ENCODE peak calls at places on chromosomes 5 and 9, in six cellular contexts. One of them, this sample, is unnamed. For H3K36me3 and H3K4me1, the result is how much of the 10 kb centered on the place peaks cover.

GRCh38 chr5:65474129-65474711 is 7.5 kb downstream of the ADAMTS6 start:
- DNase-seq in HCT116: no peak
- DNase-seq in K562: no peak
- DNase-seq in GM23338: no peak
- DNase-seq in stomach: no peak
- DNase-seq in transverse colon: no peak
- DNase-seq in this sample: no peak

GRCh38 chr5:71974622-71975021 is 132.7 kb upstream of the MAP1B start:
- DNase-seq in HCT116: no peak
- DNase-seq in GM23338: no peak
- DNase-seq in K562: no peak
- DNase-seq in stomach: no peak
- DNase-seq in transverse colon: no peak
- DNase-seq in this sample: no peak

GRCh38 chr9:120767451-120767850 is 25.8 kb downstream of the FBXW2 start:
- DNase-seq in HCT116: no peak
- DNase-seq in transverse colon: no peak
- DNase-seq in stomach: no peak
- DNase-seq in K562: no peak
- DNase-seq in GM23338: no peak
- DNase-seq in this sample: no peak

GRCh38 chr5:132076202-132076830 is 2.7 kb downstream of the CSF2 start:
- DNase-seq in stomach: no peak
- DNase-seq in K562: no peak
- DNase-seq in HCT116: no peak
- DNase-seq in transverse colon: no peak
- DNase-seq in GM23338: no peak
- DNase-seq in this sample: no peak

GRCh38 chr5:61202213-61202612 is 39.9 kb upstream of the SMIM15 start:
- DNase-seq in transverse colon: no peak
- DNase-seq in HCT116: no peak
- DNase-seq in K562: no peak
- DNase-seq in GM23338: no peak
- DNase-seq in stomach: no peak
- DNase-seq in this sample: no peak

GRCh38 chr5:146565764-146566163 is 49.8 kb upstream of the GPR151 start:
- DNase-seq in transverse colon: peak
- DNase-seq in GM23338: peak
- DNase-seq in K562: peak
- DNase-seq in stomach: peak
- DNase-seq in HCT116: peak
- DNase-seq in this sample: no peak

GRCh38 chr5:61680247-61680646 is 348.2 kb downstream of the ZSWIM6 start:
- DNase-seq in K562: no peak
- DNase-seq in stomach: no peak
- DNase-seq in transverse colon: no peak
- DNase-seq in GM23338: no peak
- DNase-seq in HCT116: no peak
- DNase-seq in this sample: no peak

GRCh38 chr9:17783227-17783626 is 204.4 kb downstream of the SH3GL2 start:
- DNase-seq in HCT116: no peak
- DNase-seq in stomach: no peak
- DNase-seq in transverse colon: no peak
- DNase-seq in K562: no peak
- DNase-seq in GM23338: no peak
- DNase-seq in this sample: no peak

GRCh38 chr9:36276254-36276653 is 18.0 kb upstream of the GNE start:
- DNase-seq in GM23338: no peak
- DNase-seq in transverse colon: no peak
- DNase-seq in K562: no peak
- DNase-seq in HCT116: no peak
- DNase-seq in stomach: no peak
- DNase-seq in this sample: no peak

GRCh38 chr9:81574399-81574798 is 114.9 kb downstream of the TLE1 start:
- DNase-seq in transverse colon: no peak
- DNase-seq in stomach: no peak
- DNase-seq in GM23338: no peak
- DNase-seq in HCT116: no peak
- DNase-seq in K562: no peak
- DNase-seq in this sample: no peak

GRCh38 chr5:77743181-77743580 is 33.0 kb downstream of the TBCA start:
- DNase-seq in GM23338: no peak
- DNase-seq in transverse colon: no peak
- DNase-seq in stomach: no peak
- DNase-seq in K562: no peak
- DNase-seq in HCT116: no peak
- DNase-seq in this sample: no peak

GRCh38 chr9:676780-677458 is 164.6 kb upstream of the DMRT1 start:
- DNase-seq in GM23338: no peak
- DNase-seq in transverse colon: no peak
- DNase-seq in K562: no peak
- DNase-seq in HCT116: no peak
- DNase-seq in stomach: no peak
- DNase-seq in this sample: no peak

GRCh38 chr5:103587185-103587748 is 24.7 kb upstream of the NUDT12 start:
- DNase-seq in HCT116: no peak
- DNase-seq in stomach: no peak
- DNase-seq in transverse colon: no peak
- DNase-seq in GM23338: peak
- DNase-seq in K562: no peak
- DNase-seq in this sample: no peak

GRCh38 chr5:80686757-80687156 is 32.0 kb upstream of the DHFR start:
- DNase-seq in stomach: no peak
- DNase-seq in transverse colon: no peak
- DNase-seq in K562: no peak
- DNase-seq in HCT116: peak
- DNase-seq in GM23338: peak
- DNase-seq in this sample: no peak

GRCh38 chr9:10112798-10113197 is 500.0 kb downstream of the PTPRD start:
- DNase-seq in stomach: no peak
- DNase-seq in K562: no peak
- DNase-seq in transverse colon: no peak
- DNase-seq in HCT116: no peak
- DNase-seq in GM23338: no peak
- DNase-seq in this sample: no peak

GRCh38 chr9:16030513-16031185 is 477.8 kb downstream of the CCDC171 start:
- DNase-seq in HCT116: peak
- DNase-seq in GM23338: no peak
- DNase-seq in transverse colon: no peak
- DNase-seq in stomach: no peak
- DNase-seq in K562: no peak
- DNase-seq in this sample: no peak

GRCh38 chr5:142915840-142916424 is 145.8 kb downstream of the ARHGAP26 start:
- DNase-seq in GM23338: peak
- DNase-seq in HCT116: no peak
- DNase-seq in transverse colon: peak
- DNase-seq in stomach: peak
- DNase-seq in K562: peak
- DNase-seq in this sample: no peak

GRCh38 chr5:6830643-6831239 is 117.5 kb downstream of the TENT4A start:
- DNase-seq in transverse colon: no peak
- DNase-seq in K562: no peak
- DNase-seq in stomach: no peak
- DNase-seq in GM23338: no peak
- DNase-seq in HCT116: no peak
- DNase-seq in this sample: no peak

GRCh38 chr5:51345106-51345505 is 38.1 kb upstream of the ISL1 start:
- DNase-seq in GM23338: no peak
- DNase-seq in HCT116: peak
- DNase-seq in K562: no peak
- DNase-seq in transverse colon: no peak
- DNase-seq in stomach: no peak
- DNase-seq in this sample: no peak

GRCh38 chr5:131466171-131466766 is 168.8 kb downstream of the RAPGEF6 start:
- DNase-seq in transverse colon: no peak
- DNase-seq in K562: no peak
- DNase-seq in stomach: no peak
- DNase-seq in HCT116: no peak
- DNase-seq in GM23338: no peak
- DNase-seq in this sample: no peak

GRCh38 chr9:113957778-113958430 is 81.8 kb downstream of the ZNF618 start:
- DNase-seq in transverse colon: peak
- DNase-seq in HCT116: no peak
- DNase-seq in K562: no peak
- DNase-seq in GM23338: no peak
- DNase-seq in stomach: no peak
- DNase-seq in this sample: no peak

GRCh38 chr5:73638344-73639095 is 12.5 kb downstream of the ARHGEF28 start:
- DNase-seq in transverse colon: no peak
- DNase-seq in HCT116: no peak
- DNase-seq in GM23338: no peak
- DNase-seq in stomach: no peak
- DNase-seq in K562: no peak
- DNase-seq in this sample: no peak

GRCh38 chr5:80967500-80968181 is 7.5 kb downstream of the RASGRF2 start:
- DNase-seq in stomach: no peak
- DNase-seq in HCT116: no peak
- DNase-seq in K562: no peak
- DNase-seq in transverse colon: peak
- DNase-seq in GM23338: no peak
- DNase-seq in this sample: no peak

GRCh38 chr5:132411382-132411925 is 41.9 kb downstream of the SLC22A5 start:
- DNase-seq in stomach: peak
- DNase-seq in HCT116: no peak
- DNase-seq in K562: no peak
- DNase-seq in transverse colon: peak
- DNase-seq in GM23338: no peak
- DNase-seq in this sample: no peak

GRCh38 chr9:34334916-34335315 is 5.5 kb downstream of the NUDT2 start:
- DNase-seq in HCT116: no peak
- DNase-seq in K562: no peak
- DNase-seq in stomach: no peak
- DNase-seq in GM23338: no peak
- DNase-seq in transverse colon: no peak
- DNase-seq in this sample: no peak

GRCh38 chr9:34341659-34342266 is 12.4 kb downstream of the NUDT2 start:
- DNase-seq in HCT116: no peak
- DNase-seq in GM23338: no peak
- DNase-seq in stomach: no peak
- DNase-seq in transverse colon: no peak
- DNase-seq in K562: no peak
- DNase-seq in this sample: no peak

GRCh38 chr9:34335376-34335775 is 6.0 kb downstream of the NUDT2 start:
- DNase-seq in GM23338: no peak
- DNase-seq in K562: no peak
- DNase-seq in HCT116: no peak
- DNase-seq in stomach: no peak
- DNase-seq in transverse colon: no peak
- DNase-seq in this sample: no peak

GRCh38 chr9:34337404-34337803 is 8.0 kb downstream of the NUDT2 start:
- DNase-seq in stomach: no peak
- DNase-seq in transverse colon: no peak
- DNase-seq in K562: no peak
- DNase-seq in GM23338: peak
- DNase-seq in HCT116: no peak
- DNase-seq in this sample: no peak

DNA sequence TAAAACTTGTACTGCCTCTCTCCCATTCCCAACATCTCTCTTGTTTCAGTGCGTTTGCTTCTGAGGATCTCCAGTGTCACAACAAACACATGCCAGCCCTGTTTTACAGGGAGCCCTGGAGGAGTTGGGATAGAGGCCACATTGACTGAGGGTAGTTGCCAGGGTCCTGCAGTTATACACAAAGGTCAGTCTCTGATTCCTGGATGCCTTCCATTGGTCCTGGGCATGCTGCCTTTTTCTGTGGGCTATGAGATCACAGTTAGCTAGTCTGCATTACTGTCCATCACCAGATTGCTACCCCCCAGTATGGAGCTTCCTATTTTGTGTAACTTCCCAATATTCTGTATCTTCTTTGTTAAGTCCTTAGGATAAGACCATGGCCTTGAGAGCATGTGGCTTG is 9.3 kb downstream of the NUDT2 start:
- DNase-seq in transverse colon: no peak
- DNase-seq in K562: no peak
- DNase-seq in HCT116: no peak
- DNase-seq in stomach: no peak
- DNase-seq in GM23338: no peak
- DNase-seq in this sample: no peak
- H3K36me3 ChIP-seq in transverse colon: under half
- H3K36me3 ChIP-seq in K562: under half
- H3K36me3 ChIP-seq in HCT116: under half
- H3K36me3 ChIP-seq in stomach: under half
- H3K36me3 ChIP-seq in GM23338: under half
- H3K36me3 ChIP-seq in this sample: under half

GRCh38 chr5:138563340-138564118 is 11.7 kb downstream of the HSPA9 start:
- DNase-seq in K562: no peak
- DNase-seq in GM23338: no peak
- DNase-seq in HCT116: no peak
- DNase-seq in transverse colon: no peak
- DNase-seq in stomach: no peak
- DNase-seq in this sample: no peak
- H3K4me1 ChIP-seq in K562: under half
- H3K4me1 ChIP-seq in GM23338: under half
- H3K4me1 ChIP-seq in HCT116: under half
- H3K4me1 ChIP-seq in transverse colon: under half
- H3K4me1 ChIP-seq in stomach: under half
- H3K4me1 ChIP-seq in this sample: under half

DNA sequence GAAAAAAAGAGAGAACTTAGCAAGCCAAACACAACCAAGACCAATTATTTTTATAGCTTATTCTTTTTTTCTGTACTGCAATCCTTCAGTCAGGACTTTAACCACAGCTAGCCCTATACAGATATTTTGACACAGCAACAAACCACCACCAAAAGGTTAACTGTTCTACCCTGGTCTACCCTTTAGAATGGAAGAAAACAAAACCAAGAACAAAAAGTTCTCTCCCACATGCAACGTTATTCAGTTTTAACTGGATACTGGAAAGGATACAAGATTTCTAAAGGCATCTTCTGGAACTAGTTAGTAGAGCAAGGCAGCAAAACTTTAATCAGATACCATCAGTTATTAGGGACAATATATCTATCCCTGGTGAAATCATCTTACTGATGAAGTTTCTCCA is 32.6 kb downstream of the ECPAS start:
- DNase-seq in transverse colon: no peak
- DNase-seq in K562: no peak
- DNase-seq in stomach: no peak
- DNase-seq in GM23338: no peak
- DNase-seq in HCT116: no peak
- DNase-seq in this sample: no peak
- TF ChIP-seq POLR2AphosphoS5 in transverse colon: no peak
- TF ChIP-seq POLR2AphosphoS5 in K562: no peak
- TF ChIP-seq POLR2AphosphoS5 in stomach: no peak
- TF ChIP-seq POLR2AphosphoS5 in GM23338: no peak
- TF ChIP-seq POLR2AphosphoS5 in HCT116: no peak
- TF ChIP-seq POLR2AphosphoS5 in this sample: no peak

GRCh38 chr9:123105490-123105889 is 72.0 kb downstream of the GPR21 start:
- DNase-seq in K562: no peak
- DNase-seq in HCT116: no peak
- DNase-seq in GM23338: no peak
- DNase-seq in transverse colon: no peak
- DNase-seq in stomach: no peak
- DNase-seq in this sample: no peak
- H3K36me3 ChIP-seq in K562: half or more
- H3K36me3 ChIP-seq in HCT116: under half
- H3K36me3 ChIP-seq in GM23338: under half
- H3K36me3 ChIP-seq in transverse colon: under half
- H3K36me3 ChIP-seq in stomach: under half
- H3K36me3 ChIP-seq in this sample: half or more

DNA sequence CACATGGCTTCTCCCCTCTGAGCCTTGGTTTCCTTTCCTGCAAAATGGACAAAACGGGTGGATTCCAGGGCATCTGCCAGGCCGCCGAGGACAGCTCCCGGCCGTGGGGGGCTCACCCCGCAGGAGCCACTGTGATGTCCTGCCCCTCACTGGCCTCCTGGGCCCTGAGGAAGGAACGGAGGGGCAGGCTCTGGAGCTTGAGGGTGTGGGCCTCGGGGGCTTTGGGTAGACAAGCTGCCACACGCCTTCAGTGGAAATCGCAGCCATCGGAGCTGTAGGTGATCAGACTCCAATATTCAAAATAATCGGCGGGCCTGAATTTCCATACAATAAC is 32.2 kb upstream of the UBAC1 start:
- DNase-seq in transverse colon: no peak
- DNase-seq in K562: no peak
- DNase-seq in HCT116: no peak
- DNase-seq in stomach: no peak
- DNase-seq in GM23338: no peak
- DNase-seq in this sample: no peak
- H3K4me1 ChIP-seq in transverse colon: under half
- H3K4me1 ChIP-seq in K562: half or more
- H3K4me1 ChIP-seq in HCT116: under half
- H3K4me1 ChIP-seq in stomach: under half
- H3K4me1 ChIP-seq in GM23338: under half
- H3K4me1 ChIP-seq in this sample: under half